ENCODE peak calls at places on chromosomes 11 and 22, in seven cellular contexts. One of them, this sample, is unnamed.

GRCh38 chr11:83813296-83813695 is 527.1 kb upstream of the CCDC90B start:
- DNase-seq in Peyer's patch: no peak
- DNase-seq in A673: no peak
- DNase-seq in neural progenitor cell: no peak
- DNase-seq in mesenchymal stem cell: no peak
- DNase-seq in substantia nigra: no peak
- DNase-seq in right cardiac atrium: no peak
- DNase-seq in this sample: no peak

GRCh38 chr11:83035070-83035854 is 36.4 kb downstream of the RAB30 start:
- DNase-seq in Peyer's patch: no peak
- DNase-seq in A673: peak; percentile 54
- DNase-seq in neural progenitor cell: no peak
- DNase-seq in mesenchymal stem cell: peak; percentile 48
- DNase-seq in substantia nigra: no peak
- DNase-seq in right cardiac atrium: no peak
- DNase-seq in this sample: no peak

GRCh38 chr22:44549021-44549420 is 51.0 kb upstream of the RTL6 start:
- DNase-seq in Peyer's patch: no peak
- DNase-seq in A673: no peak
- DNase-seq in neural progenitor cell: no peak
- DNase-seq in mesenchymal stem cell: no peak
- DNase-seq in substantia nigra: no peak
- DNase-seq in right cardiac atrium: no peak
- DNase-seq in this sample: no peak

GRCh38 chr11:62340269-62340901 is 3.1 kb downstream of the ASRGL1 start:
- DNase-seq in Peyer's patch: peak; percentile 69
- DNase-seq in A673: peak; percentile 79
- DNase-seq in neural progenitor cell: peak; percentile 63
- DNase-seq in mesenchymal stem cell: peak; percentile 61
- DNase-seq in substantia nigra: peak; percentile 34
- DNase-seq in right cardiac atrium: peak; percentile 78
- DNase-seq in this sample: peak; percentile 32

GRCh38 chr11:128872594-128872993 is 5.5 kb upstream of the KCNJ1 start:
- DNase-seq in Peyer's patch: no peak
- DNase-seq in A673: no peak
- DNase-seq in neural progenitor cell: no peak
- DNase-seq in mesenchymal stem cell: no peak
- DNase-seq in substantia nigra: no peak
- DNase-seq in right cardiac atrium: no peak
- DNase-seq in this sample: no peak

GRCh38 chr11:102957953-102958352 is 2.4 kb upstream of the MMP13 start:
- DNase-seq in Peyer's patch: no peak
- DNase-seq in A673: no peak
- DNase-seq in neural progenitor cell: no peak
- DNase-seq in mesenchymal stem cell: no peak
- DNase-seq in substantia nigra: no peak
- DNase-seq in right cardiac atrium: no peak
- DNase-seq in this sample: no peak

GRCh38 chr11:126415128-126415527 is 59.6 kb downstream of the ST3GAL4 start:
- DNase-seq in Peyer's patch: peak; percentile 71
- DNase-seq in A673: no peak
- DNase-seq in neural progenitor cell: no peak
- DNase-seq in mesenchymal stem cell: no peak
- DNase-seq in substantia nigra: peak; percentile 43
- DNase-seq in right cardiac atrium: peak; percentile 96
- DNase-seq in this sample: peak; percentile 88

GRCh38 chr11:110524227-110524626 is 94.5 kb downstream of the FDX1 start:
- DNase-seq in Peyer's patch: no peak
- DNase-seq in A673: no peak
- DNase-seq in neural progenitor cell: no peak
- DNase-seq in mesenchymal stem cell: peak; percentile 98
- DNase-seq in substantia nigra: no peak
- DNase-seq in right cardiac atrium: no peak
- DNase-seq in this sample: no peak

GRCh38 chr11:69041516-69041915 is 7.2 kb upstream of the TPCN2 start:
- DNase-seq in Peyer's patch: no peak
- DNase-seq in A673: no peak
- DNase-seq in neural progenitor cell: no peak
- DNase-seq in mesenchymal stem cell: peak; percentile 15
- DNase-seq in substantia nigra: no peak
- DNase-seq in right cardiac atrium: peak; percentile 33
- DNase-seq in this sample: no peak

GRCh38 chr11:120523196-120523595 is 11.6 kb downstream of the GRIK4 start:
- DNase-seq in Peyer's patch: no peak
- DNase-seq in A673: no peak
- DNase-seq in neural progenitor cell: no peak
- DNase-seq in mesenchymal stem cell: no peak
- DNase-seq in substantia nigra: no peak
- DNase-seq in right cardiac atrium: no peak
- DNase-seq in this sample: no peak

GRCh38 chr11:62139526-62140301 is 15.9 kb downstream of the INCENP start:
- DNase-seq in Peyer's patch: no peak
- DNase-seq in A673: no peak
- DNase-seq in neural progenitor cell: no peak
- DNase-seq in mesenchymal stem cell: no peak
- DNase-seq in substantia nigra: no peak
- DNase-seq in right cardiac atrium: no peak
- DNase-seq in this sample: no peak

GRCh38 chr11:130769782-130770565 is 146.3 kb downstream of the SNX19 start:
- DNase-seq in Peyer's patch: no peak
- DNase-seq in A673: no peak
- DNase-seq in neural progenitor cell: peak; percentile 38
- DNase-seq in mesenchymal stem cell: peak; percentile 22
- DNase-seq in substantia nigra: no peak
- DNase-seq in right cardiac atrium: no peak
- DNase-seq in this sample: no peak

GRCh38 chr22:23280356-23281052 is 100.2 kb downstream of the BCR start:
- DNase-seq in Peyer's patch: no peak
- DNase-seq in A673: no peak
- DNase-seq in neural progenitor cell: no peak
- DNase-seq in mesenchymal stem cell: no peak
- DNase-seq in substantia nigra: no peak
- DNase-seq in right cardiac atrium: peak; percentile 41
- DNase-seq in this sample: no peak

GRCh38 chr11:35040221-35040942 is 98.6 kb upstream of the CD44 start:
- DNase-seq in Peyer's patch: no peak
- DNase-seq in A673: no peak
- DNase-seq in neural progenitor cell: no peak
- DNase-seq in mesenchymal stem cell: peak; percentile 86
- DNase-seq in substantia nigra: no peak
- DNase-seq in right cardiac atrium: no peak
- DNase-seq in this sample: no peak

GRCh38 chr22:45092644-45093043 is 71.1 kb upstream of the NUP50 start:
- DNase-seq in Peyer's patch: no peak
- DNase-seq in A673: no peak
- DNase-seq in neural progenitor cell: no peak
- DNase-seq in mesenchymal stem cell: no peak
- DNase-seq in substantia nigra: no peak
- DNase-seq in right cardiac atrium: no peak
- DNase-seq in this sample: no peak

GRCh38 chr22:45010532-45010900 is 711 bp upstream of the PHF21B start:
- DNase-seq in Peyer's patch: no peak
- DNase-seq in A673: no peak
- DNase-seq in neural progenitor cell: no peak
- DNase-seq in mesenchymal stem cell: no peak
- DNase-seq in substantia nigra: no peak
- DNase-seq in right cardiac atrium: no peak
- DNase-seq in this sample: no peak

GRCh38 chr11:46389450-46390330 is 1.9 kb downstream of the CHRM4 start:
- DNase-seq in Peyer's patch: peak; percentile 85
- DNase-seq in A673: peak; percentile 94
- DNase-seq in neural progenitor cell: peak; percentile 93
- DNase-seq in mesenchymal stem cell: peak; percentile 75
- DNase-seq in substantia nigra: no peak
- DNase-seq in right cardiac atrium: peak; percentile 89
- DNase-seq in this sample: peak; percentile 67

GRCh38 chr11:116112031-116112935 is 608.1 kb upstream of the CADM1 start:
- DNase-seq in Peyer's patch: no peak
- DNase-seq in A673: no peak
- DNase-seq in neural progenitor cell: no peak
- DNase-seq in mesenchymal stem cell: no peak
- DNase-seq in substantia nigra: no peak
- DNase-seq in right cardiac atrium: no peak
- DNase-seq in this sample: no peak

GRCh38 chr11:47087801-47088200 is 88.9 kb downstream of the ARFGAP2 start:
- DNase-seq in Peyer's patch: no peak
- DNase-seq in A673: no peak
- DNase-seq in neural progenitor cell: no peak
- DNase-seq in mesenchymal stem cell: no peak
- DNase-seq in substantia nigra: no peak
- DNase-seq in right cardiac atrium: no peak
- DNase-seq in this sample: no peak

GRCh38 chr11:75233688-75234295 is 6.8 kb upstream of the TPBGL start:
- DNase-seq in Peyer's patch: no peak
- DNase-seq in A673: peak; percentile 70
- DNase-seq in neural progenitor cell: peak; percentile 92
- DNase-seq in mesenchymal stem cell: peak; percentile 68
- DNase-seq in substantia nigra: no peak
- DNase-seq in right cardiac atrium: no peak
- DNase-seq in this sample: no peak

GRCh38 chr11:43947815-43948214 is 5.4 kb downstream of the C11orf96 start:
- DNase-seq in Peyer's patch: no peak
- DNase-seq in A673: no peak
- DNase-seq in neural progenitor cell: no peak
- DNase-seq in mesenchymal stem cell: no peak
- DNase-seq in substantia nigra: no peak
- DNase-seq in right cardiac atrium: peak; percentile 57
- DNase-seq in this sample: no peak

GRCh38 chr22:41725510-41726110 is 26.3 kb downstream of the MEI1 start:
- DNase-seq in Peyer's patch: no peak
- DNase-seq in A673: no peak
- DNase-seq in neural progenitor cell: no peak
- DNase-seq in mesenchymal stem cell: peak; percentile 10
- DNase-seq in substantia nigra: no peak
- DNase-seq in right cardiac atrium: no peak
- DNase-seq in this sample: no peak

GRCh38 chr11:66902486-66903177 is 45.8 kb downstream of the LRFN4 start:
- DNase-seq in Peyer's patch: no peak
- DNase-seq in A673: no peak
- DNase-seq in neural progenitor cell: no peak
- DNase-seq in mesenchymal stem cell: no peak
- DNase-seq in substantia nigra: no peak
- DNase-seq in right cardiac atrium: no peak
- DNase-seq in this sample: no peak

GRCh38 chr11:131688056-131688693 is 317.8 kb downstream of the NTM start:
- DNase-seq in Peyer's patch: peak; percentile 63
- DNase-seq in A673: peak; percentile 78
- DNase-seq in neural progenitor cell: peak; percentile 84
- DNase-seq in mesenchymal stem cell: peak; percentile 53
- DNase-seq in substantia nigra: no peak
- DNase-seq in right cardiac atrium: peak; percentile 79
- DNase-seq in this sample: peak; percentile 47

GRCh38 chr11:132604446-132604845 is 927.9 kb downstream of the OPCML start:
- DNase-seq in Peyer's patch: no peak
- DNase-seq in A673: no peak
- DNase-seq in neural progenitor cell: no peak
- DNase-seq in mesenchymal stem cell: peak; percentile 29
- DNase-seq in substantia nigra: no peak
- DNase-seq in right cardiac atrium: no peak
- DNase-seq in this sample: no peak

GRCh38 chr11:17399236-17399635 is 10.8 kb upstream of the KCNJ11 start:
- DNase-seq in Peyer's patch: no peak
- DNase-seq in A673: no peak
- DNase-seq in neural progenitor cell: no peak
- DNase-seq in mesenchymal stem cell: no peak
- DNase-seq in substantia nigra: no peak
- DNase-seq in right cardiac atrium: no peak
- DNase-seq in this sample: no peak

GRCh38 chr22:26534166-26534855 is 22.0 kb upstream of the TFIP11 start:
- DNase-seq in Peyer's patch: no peak
- DNase-seq in A673: no peak
- DNase-seq in neural progenitor cell: no peak
- DNase-seq in mesenchymal stem cell: no peak
- DNase-seq in substantia nigra: no peak
- DNase-seq in right cardiac atrium: no peak
- DNase-seq in this sample: no peak
- H3K27ac ChIP-seq in Peyer's patch: no peak overlapping the region
- H3K27ac ChIP-seq in A673: no peak overlapping the region
- H3K27ac ChIP-seq in neural progenitor cell: no peak overlapping the region
- H3K27ac ChIP-seq in mesenchymal stem cell: no peak overlapping the region
- H3K27ac ChIP-seq in substantia nigra: no peak overlapping the region
- H3K27ac ChIP-seq in right cardiac atrium: no peak overlapping the region
- H3K27ac ChIP-seq in this sample: no peak overlapping the region

DNA sequence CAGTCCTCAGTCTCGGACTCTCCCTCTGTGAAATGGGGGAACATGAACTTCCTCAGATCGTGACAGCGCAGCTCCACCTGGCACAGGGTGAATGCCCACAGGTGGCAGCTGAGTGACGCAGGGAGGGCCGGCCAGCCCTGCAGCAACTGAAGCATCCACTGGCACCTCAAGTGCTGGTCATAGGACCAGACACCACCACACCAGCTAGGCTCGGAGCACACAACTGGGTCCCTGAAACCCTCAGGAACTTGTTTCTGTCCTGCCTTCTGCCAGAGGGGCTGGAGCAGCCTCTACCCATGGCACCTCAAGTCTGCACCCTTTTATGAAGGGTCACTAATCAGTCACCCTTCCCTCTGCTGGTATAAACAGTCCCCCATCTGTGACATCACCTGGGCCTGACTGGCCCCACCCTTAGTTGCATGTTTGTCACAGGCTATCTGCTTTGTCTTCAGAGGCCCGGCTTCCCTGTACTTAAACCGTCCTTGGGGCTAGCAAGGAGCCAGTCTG is 7.4 kb upstream of the CDC42BPG start:
- DNase-seq in Peyer's patch: no peak
- DNase-seq in A673: no peak
- DNase-seq in neural progenitor cell: no peak
- DNase-seq in mesenchymal stem cell: no peak
- DNase-seq in substantia nigra: no peak
- DNase-seq in right cardiac atrium: no peak
- DNase-seq in this sample: no peak
- H3K27ac ChIP-seq in Peyer's patch: peak overlapping the region; percentile 51
- H3K27ac ChIP-seq in A673: no peak overlapping the region
- H3K27ac ChIP-seq in neural progenitor cell: no peak overlapping the region
- H3K27ac ChIP-seq in mesenchymal stem cell: no peak overlapping the region
- H3K27ac ChIP-seq in substantia nigra: no peak overlapping the region
- H3K27ac ChIP-seq in right cardiac atrium: no peak overlapping the region
- H3K27ac ChIP-seq in this sample: peak overlapping the region; percentile 93

DNA sequence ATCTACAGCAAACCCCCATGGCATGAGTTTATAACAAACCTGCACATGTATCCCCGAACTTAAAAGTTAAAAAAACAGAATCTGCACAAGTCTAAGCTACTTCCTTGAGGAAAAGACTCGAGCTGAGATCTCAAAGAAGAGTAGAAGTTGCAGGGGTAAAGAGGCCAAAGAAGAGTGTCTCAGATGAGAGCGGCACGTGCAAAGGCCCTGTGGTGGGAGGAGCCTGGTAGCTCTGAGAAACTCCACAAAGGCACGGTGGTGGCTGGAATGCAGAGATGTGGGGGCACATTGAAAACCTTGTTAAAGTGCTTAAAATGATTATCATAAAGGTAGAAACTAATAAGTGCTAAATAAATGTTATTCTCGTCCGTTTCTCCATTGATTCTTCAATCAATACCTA is 103.2 kb upstream of the GRK3 start:
- DNase-seq in Peyer's patch: no peak
- DNase-seq in A673: no peak
- DNase-seq in neural progenitor cell: no peak
- DNase-seq in mesenchymal stem cell: no peak
- DNase-seq in substantia nigra: no peak
- DNase-seq in right cardiac atrium: no peak
- DNase-seq in this sample: no peak
- H3K27ac ChIP-seq in Peyer's patch: no peak overlapping the region
- H3K27ac ChIP-seq in A673: no peak overlapping the region
- H3K27ac ChIP-seq in neural progenitor cell: no peak overlapping the region
- H3K27ac ChIP-seq in mesenchymal stem cell: no peak overlapping the region
- H3K27ac ChIP-seq in substantia nigra: no peak overlapping the region
- H3K27ac ChIP-seq in right cardiac atrium: no peak overlapping the region
- H3K27ac ChIP-seq in this sample: no peak overlapping the region

GRCh38 chr22:50529416-50530279 is at the start of gene TYMP:
- DNase-seq in Peyer's patch: peak; percentile 94
- DNase-seq in A673: no peak
- DNase-seq in neural progenitor cell: peak; percentile 44
- DNase-seq in mesenchymal stem cell: peak; percentile 39
- DNase-seq in substantia nigra: no peak
- DNase-seq in right cardiac atrium: peak; percentile 94
- DNase-seq in this sample: peak; percentile 82
- H3K27ac ChIP-seq in Peyer's patch: peak within 1 kb of the TSS; percentile 97
- H3K27ac ChIP-seq in A673: no peak within 1 kb of the TSS
- H3K27ac ChIP-seq in neural progenitor cell: no peak within 1 kb of the TSS
- H3K27ac ChIP-seq in mesenchymal stem cell: no peak within 1 kb of the TSS
- H3K27ac ChIP-seq in substantia nigra: peak within 1 kb of the TSS; percentile 78
- H3K27ac ChIP-seq in right cardiac atrium: peak within 1 kb of the TSS; percentile 89
- H3K27ac ChIP-seq in this sample: peak within 1 kb of the TSS; percentile 94